ENCODE peak calls at places on chromosomes 5 and 9, in eight cellular contexts. K is spleen, X is IMR-90, O is uterus, Y is suprapubic skin, H is stomach, F is ovary, E is adrenal gland. I is an unnamed sample. For H3K4me1, the result is how much of the 10 kb centered on the place peaks cover.

GRCh38 chr9:19102181-19102630 is 498 bp downstream of the HAUS6 start:
- DNase-seq in O (peak), X (peak), E (no peak), H (no peak), Y (no peak), K (peak), F (peak), I (no peak)

GRCh38 chr5:11520241-11520929 is 383.9 kb downstream of the CTNND2 start:
- DNase-seq in F (no peak), Y (no peak), H (no peak), E (no peak), X (no peak), K (no peak), O (no peak), I (no peak)

GRCh38 chr5:179148703-179149170 is 88.6 kb downstream of the ZNF354C start:
- DNase-seq in K (peak), F (no peak), Y (no peak), O (no peak), E (no peak), X (no peak), H (no peak), I (no peak)

GRCh38 chr9:129624168-129624759 is 1.7 kb upstream of the NTMT1 start:
- DNase-seq in O (no peak), X (peak), E (no peak), H (peak), Y (no peak), K (no peak), F (peak), I (peak)

GRCh38 chr5:148967783-148968182 is 95.1 kb downstream of the SH3TC2 start:
- DNase-seq in O (no peak), F (no peak), E (no peak), H (no peak), Y (no peak), X (no peak), K (no peak), I (no peak)

GRCh38 chr9:137486545-137487453 is 27.7 kb upstream of the NSMF start:
- DNase-seq in K (peak), E (no peak), X (no peak), O (no peak), Y (no peak), H (no peak), F (no peak), I (no peak)

GRCh38 chr9:13083366-13083765 is 196.1 kb downstream of the MPDZ start:
- DNase-seq in E (no peak), Y (no peak), X (no peak), H (no peak), K (no peak), O (no peak), F (no peak), I (no peak)

GRCh38 chr5:7597058-7597457 is 201.1 kb downstream of the ADCY2 start:
- DNase-seq in O (no peak), E (no peak), X (no peak), Y (no peak), H (peak), F (no peak), K (no peak), I (no peak)

GRCh38 chr9:127955294-127956015 is 17.8 kb upstream of the DPM2 start:
- DNase-seq in H (peak), E (peak), O (no peak), K (no peak), X (peak), Y (no peak), F (peak), I (peak)

GRCh38 chr9:135990468-135991429 is 29.6 kb upstream of the UBAC1 start:
- DNase-seq in O (peak), H (peak), Y (no peak), E (peak), X (peak), K (peak), F (peak), I (no peak)

GRCh38 chr5:14917719-14918118 is 46.1 kb upstream of the ANKH start:
- DNase-seq in H (no peak), Y (no peak), O (no peak), F (no peak), X (peak), K (no peak), E (no peak), I (no peak)

GRCh38 chr5:125700380-125700856 is 722.8 kb upstream of the GRAMD2B start:
- DNase-seq in Y (no peak), X (no peak), K (no peak), F (no peak), E (no peak), H (no peak), O (no peak), I (no peak)

GRCh38 chr9:82552784-82553183 is 510.2 kb downstream of the RASEF start:
- DNase-seq in O (no peak), F (no peak), H (no peak), X (no peak), K (no peak), E (no peak), Y (no peak), I (no peak)

GRCh38 chr9:106675780-106676179 is 187.2 kb upstream of the ZNF462 start:
- DNase-seq in E (peak), O (no peak), Y (no peak), F (no peak), H (no peak), K (no peak), X (no peak), I (no peak)

GRCh38 chr5:35138232-35138631 is 90.5 kb upstream of the AGXT2 start:
- DNase-seq in H (no peak), K (no peak), O (no peak), E (no peak), Y (no peak), X (peak), F (no peak), I (no peak)

GRCh38 chr5:25862276-25862675 is 1176.1 kb downstream of the CDH9 start:
- DNase-seq in F (no peak), K (no peak), E (no peak), X (no peak), Y (no peak), O (no peak), H (no peak), I (peak)

GRCh38 chr9:27352457-27353188 is 55.7 kb upstream of the EQTN start:
- DNase-seq in E (no peak), Y (no peak), H (no peak), K (no peak), X (no peak), O (no peak), F (no peak), I (no peak)

GRCh38 chr5:5643481-5643880 is 221.0 kb downstream of the ICE1 start:
- DNase-seq in O (no peak), X (no peak), F (no peak), Y (no peak), K (no peak), H (no peak), E (no peak), I (no peak)

GRCh38 chr9:88390371-88390990 is 2.2 kb downstream of the SPIN1 start:
- DNase-seq in X (peak), K (no peak), O (no peak), F (no peak), H (no peak), E (no peak), Y (no peak), I (no peak)

GRCh38 chr5:151772029-151772867 is 494 bp downstream of the G3BP1 start:
- DNase-seq in K (no peak), O (peak), Y (peak), E (peak), H (peak), F (no peak), X (no peak), I (peak)

GRCh38 chr9:134517069-134517680 is 124.4 kb upstream of the COL5A1 start:
- DNase-seq in F (no peak), O (no peak), K (no peak), Y (peak), E (no peak), X (no peak), H (peak), I (no peak)

GRCh38 chr9:89812556-89813181 is 207.9 kb downstream of the GADD45G start:
- DNase-seq in X (no peak), O (peak), H (no peak), K (no peak), Y (no peak), F (no peak), E (no peak), I (peak)

GRCh38 chr9:123128591-123128990 is 95.1 kb downstream of the GPR21 start:
- DNase-seq in H (no peak), O (no peak), F (no peak), Y (no peak), K (no peak), E (no peak), X (no peak), I (no peak)

GRCh38 chr9:88994820-88995180 is 3.5 kb downstream of the S1PR3 start:
- DNase-seq in O (no peak), H (no peak), K (no peak), X (peak), E (no peak), Y (no peak), F (no peak), I (no peak)

GRCh38 chr9:114318416-114318815 is 4.5 kb upstream of the ORM1 start:
- DNase-seq in E (peak), K (no peak), X (no peak), H (no peak), F (peak), Y (peak), O (peak), I (no peak)

GRCh38 chr9:92947268-92948031 is at the start of gene FGD3:
- DNase-seq in H (peak), K (no peak), O (no peak), F (no peak), X (no peak), E (peak), Y (peak), I (no peak)

GRCh38 chr5:150608991-150609390 is 31.5 kb upstream of the SYNPO start:
- DNase-seq in K (no peak), F (no peak), X (no peak), O (no peak), Y (no peak), E (no peak), H (no peak), I (no peak)
- H3K4me1 ChIP-seq in K (under half), F (under half), X (under half), O (under half), Y (under half), E (under half), H (half or more), I (under half)

DNA sequence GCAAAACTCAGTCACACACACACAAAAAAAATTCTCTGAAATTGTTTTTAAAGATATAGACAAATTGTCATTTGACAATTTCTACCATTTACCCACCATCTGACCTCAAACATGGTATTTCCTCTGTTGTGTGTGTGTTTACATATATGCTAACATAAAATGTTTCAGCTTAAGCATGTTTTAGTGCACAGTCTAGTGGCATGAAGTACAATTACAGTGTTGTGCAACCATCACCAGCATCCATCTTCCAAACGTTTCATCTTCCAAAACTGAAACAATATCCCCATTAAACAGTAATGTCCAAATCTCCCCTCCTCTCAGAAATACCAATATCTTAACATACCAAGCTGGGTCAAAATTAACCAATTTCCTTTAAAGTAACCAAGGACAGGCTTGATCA is 65.2 kb downstream of the MYO10 start:
- DNase-seq in K (no peak), O (no peak), F (no peak), X (no peak), H (no peak), E (no peak), Y (no peak), I (no peak)
- TF ChIP-seq POLR2A in K (no peak), O (no peak), F (no peak), X (no peak), H (no peak), E (no peak), Y (no peak), I (no peak)

DNA sequence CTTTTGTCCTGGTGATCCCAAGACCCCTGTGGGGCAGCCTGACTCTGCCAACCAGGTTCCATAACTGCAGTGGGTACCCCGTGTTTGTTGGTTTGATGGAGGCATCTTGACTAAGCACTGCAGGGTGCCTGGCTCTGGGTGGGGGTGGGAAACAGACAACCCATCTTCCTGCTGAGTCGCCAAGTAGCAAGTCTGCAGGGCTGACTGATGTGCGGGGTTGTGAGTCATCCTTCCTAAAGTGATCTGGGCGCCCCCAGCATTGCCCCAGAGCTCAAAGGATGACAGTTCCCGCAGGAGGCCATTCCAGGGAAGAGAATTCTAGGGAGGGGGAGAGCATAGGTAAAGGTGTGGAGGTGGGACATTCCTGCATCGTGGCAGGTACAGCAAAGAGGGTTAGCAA is 23.5 kb downstream of the DAB2IP start:
- DNase-seq in Y (no peak), X (peak), F (no peak), E (no peak), K (peak), O (no peak), H (no peak), I (no peak)
- H3K4me1 ChIP-seq in Y (under half), X (under half), F (under half), E (under half), K (under half), O (under half), H (under half), I (under half)

GRCh38 chr9:105299190-105299854 is 54.9 kb downstream of the SLC44A1 start:
- DNase-seq in O (no peak), Y (no peak), H (peak), E (no peak), X (peak), F (no peak), K (no peak), I (no peak)
- TF ChIP-seq POLR2A in O (no peak), Y (no peak), H (no peak), E (no peak), X (peak), F (no peak), K (no peak), I (no peak)

GRCh38 chr5:100840364-100840763 is 62.7 kb downstream of the ST8SIA4 start:
- DNase-seq in Y (no peak), F (no peak), K (no peak), X (peak), O (no peak), H (no peak), E (no peak), I (no peak)
- H3K4me1 ChIP-seq in Y (under half), F (under half), K (under half), X (under half), O (under half), H (under half), E (under half), I (under half)

I was measured in testis.